ENCODE peak calls at places on chromosome 9, in six cellular contexts. O, T, L, I, V and G are unnamed samples.

GRCh38 chr9:22049411-22049810 is 40.3 kb upstream of the CDKN2B start:
- DNase-seq in O (no peak), L (no peak), T (no peak), V (no peak), I (no peak), G (no peak)

GRCh38 chr9:70257991-70258691 is 637 bp upstream of the SMC5 start:
- DNase-seq in T (no peak), L (peak; percentile 26), I (no peak), V (peak; percentile 30), O (no peak), G (no peak)

GRCh38 chr9:16413509-16414016 is 456.9 kb downstream of the BNC2 start:
- DNase-seq in V (no peak), I (peak; percentile 52), T (no peak), L (peak; percentile 95), O (no peak), G (no peak)

GRCh38 chr9:94623253-94623652 is 16.1 kb downstream of the FBP1 start:
- DNase-seq in O (peak; percentile 68), V (peak; percentile 67), L (peak; percentile 85), T (no peak), I (no peak), G (peak; percentile 86)

GRCh38 chr9:103757062-103757461 is 337.0 kb upstream of the SMC2 start:
- DNase-seq in V (no peak), I (no peak), L (no peak), T (no peak), O (no peak), G (no peak)

GRCh38 chr9:33458444-33458843 is 11.1 kb upstream of the AQP3 start:
- DNase-seq in T (peak; percentile 32), L (peak; percentile 20), O (peak; percentile 44), I (no peak), V (no peak), G (no peak)

GRCh38 chr9:129319076-129319937 is 141.2 kb upstream of the IER5L start:
- DNase-seq in T (no peak), V (no peak), O (no peak), I (no peak), L (no peak), G (no peak)

GRCh38 chr9:109683521-109683920 is 96.5 kb upstream of the PALM2AKAP2 start:
- DNase-seq in I (no peak), O (no peak), V (no peak), L (no peak), T (no peak), G (no peak)

GRCh38 chr9:5958273-5958672 is 57.2 kb downstream of the RANBP6 start:
- DNase-seq in I (no peak), V (no peak), T (peak; percentile 19), L (no peak), O (no peak), G (no peak)

GRCh38 chr9:121721770-121722169 is 70.3 kb downstream of the DAB2IP start:
- DNase-seq in V (no peak), L (no peak), O (no peak), I (no peak), T (no peak), G (no peak)

GRCh38 chr9:127051881-127052595 is 70.4 kb downstream of the ANGPTL2 start:
- DNase-seq in O (no peak), V (no peak), T (no peak), I (no peak), L (no peak), G (no peak)

GRCh38 chr9:73133042-73133651 is 18.5 kb upstream of the ANXA1 start:
- DNase-seq in O (no peak), V (no peak), L (no peak), I (no peak), T (no peak), G (no peak)

GRCh38 chr9:117733465-117733864 is 29.3 kb downstream of the TLR4 start:
- DNase-seq in V (no peak), I (no peak), L (no peak), O (no peak), T (no peak), G (no peak)

GRCh38 chr9:110900451-110900850 is 137.8 kb downstream of the LPAR1 start:
- DNase-seq in I (no peak), O (no peak), T (no peak), V (no peak), L (no peak), G (no peak)

GRCh38 chr9:91820126-91820750 is 129.8 kb downstream of the ROR2 start:
- DNase-seq in O (no peak), V (no peak), T (no peak), I (no peak), L (no peak), G (no peak)

GRCh38 chr9:134712243-134712642 is 70.6 kb downstream of the COL5A1 start:
- DNase-seq in T (no peak), I (no peak), O (no peak), L (no peak), V (no peak), G (no peak)

GRCh38 chr9:97954550-97954989 is 16.6 kb upstream of the HEMGN start:
- DNase-seq in I (peak; percentile 6), L (peak; percentile 52), O (peak; percentile 67), V (peak; percentile 58), T (no peak), G (peak; percentile 51)

GRCh38 chr9:70340572-70340971 is 73.9 kb downstream of the KLF9 start:
- DNase-seq in V (peak; percentile 5), L (peak; percentile 3), I (no peak), O (peak; percentile 7), T (no peak), G (no peak)

GRCh38 chr9:102428305-102428704 is 566.8 kb upstream of the CYLC2 start:
- DNase-seq in L (no peak), O (no peak), V (no peak), T (no peak), I (no peak), G (no peak)

GRCh38 chr9:93676310-93677054 is 100.1 kb downstream of the PHF2 start:
- DNase-seq in T (no peak), O (no peak), V (peak; percentile 10), L (no peak), I (no peak), G (no peak)

GRCh38 chr9:77649109-77649812 is 1.1 kb upstream of the GNA14 start:
- DNase-seq in L (peak; percentile 19), O (no peak), I (peak; percentile 49), T (no peak), V (peak; percentile 35), G (no peak)

GRCh38 chr9:37582548-37583157 is 6.5 kb upstream of the FBXO10 start:
- DNase-seq in L (peak; percentile 40), I (no peak), V (no peak), O (no peak), T (no peak), G (no peak)

GRCh38 chr9:106860731-106861584 is 2.0 kb upstream of the ZNF462 start:
- DNase-seq in I (no peak), V (peak; percentile 65), L (no peak), O (no peak), T (no peak), G (no peak)

GRCh38 chr9:112086627-112087026 is 88.5 kb downstream of the SUSD1 start:
- DNase-seq in V (peak; percentile 42), I (no peak), O (no peak), T (no peak), L (peak; percentile 7), G (no peak)

GRCh38 chr9:100679834-100680233 is 102.0 kb downstream of the CAVIN4 start:
- DNase-seq in L (no peak), V (no peak), T (no peak), I (no peak), O (no peak), G (no peak)

GRCh38 chr9:95494022-95494415 is 22.8 kb downstream of the PTCH1 start:
- DNase-seq in O (no peak), I (no peak), T (no peak), V (peak; percentile 94), L (no peak), G (no peak)

GRCh38 chr9:133677126-133678010 is 41.2 kb downstream of the DBH start:
- DNase-seq in I (no peak), O (no peak), V (no peak), T (no peak), L (no peak), G (no peak)
- TF ChIP-seq GABPA in I (no peak), O (no peak), V (no peak), T (no peak), L (no peak), G (no peak)

GRCh38 chr9:27429436-27429835 is 94.7 kb upstream of the IFNK start:
- DNase-seq in I (no peak), L (no peak), V (no peak), O (no peak), T (no peak), G (no peak)
- TF ChIP-seq GABPA in I (no peak), L (no peak), V (no peak), O (no peak), T (no peak), G (no peak)

GRCh38 chr9:3043369-3043768 is 199.5 kb upstream of the PUM3 start:
- DNase-seq in I (no peak), T (no peak), L (no peak), O (no peak), V (no peak), G (no peak)
- TF ChIP-seq GABPA in I (no peak), T (no peak), L (no peak), O (no peak), V (no peak), G (no peak)

GRCh38 chr9:2618289-2618688 is 3.3 kb upstream of the VLDLR start:
- DNase-seq in L (no peak), T (no peak), I (no peak), V (no peak), O (no peak), G (no peak)

GRCh38 chr9:2623046-2623865 is 1.7 kb downstream of the VLDLR start:
- DNase-seq in T (no peak), L (peak; percentile 33), I (no peak), V (peak; percentile 68), O (no peak), G (no peak)

GRCh38 chr9:2621678-2622360 is at the start of gene VLDLR:
- DNase-seq in O (peak; percentile 58), I (peak; percentile 35), L (no peak), V (peak; percentile 90), T (no peak), G (peak; percentile 81)

GRCh38 chr9:2622361-2623045 is 916 bp downstream of the VLDLR start:
- DNase-seq in L (no peak), T (no peak), V (peak; percentile 66), I (no peak), O (no peak), G (no peak)

DNA sequence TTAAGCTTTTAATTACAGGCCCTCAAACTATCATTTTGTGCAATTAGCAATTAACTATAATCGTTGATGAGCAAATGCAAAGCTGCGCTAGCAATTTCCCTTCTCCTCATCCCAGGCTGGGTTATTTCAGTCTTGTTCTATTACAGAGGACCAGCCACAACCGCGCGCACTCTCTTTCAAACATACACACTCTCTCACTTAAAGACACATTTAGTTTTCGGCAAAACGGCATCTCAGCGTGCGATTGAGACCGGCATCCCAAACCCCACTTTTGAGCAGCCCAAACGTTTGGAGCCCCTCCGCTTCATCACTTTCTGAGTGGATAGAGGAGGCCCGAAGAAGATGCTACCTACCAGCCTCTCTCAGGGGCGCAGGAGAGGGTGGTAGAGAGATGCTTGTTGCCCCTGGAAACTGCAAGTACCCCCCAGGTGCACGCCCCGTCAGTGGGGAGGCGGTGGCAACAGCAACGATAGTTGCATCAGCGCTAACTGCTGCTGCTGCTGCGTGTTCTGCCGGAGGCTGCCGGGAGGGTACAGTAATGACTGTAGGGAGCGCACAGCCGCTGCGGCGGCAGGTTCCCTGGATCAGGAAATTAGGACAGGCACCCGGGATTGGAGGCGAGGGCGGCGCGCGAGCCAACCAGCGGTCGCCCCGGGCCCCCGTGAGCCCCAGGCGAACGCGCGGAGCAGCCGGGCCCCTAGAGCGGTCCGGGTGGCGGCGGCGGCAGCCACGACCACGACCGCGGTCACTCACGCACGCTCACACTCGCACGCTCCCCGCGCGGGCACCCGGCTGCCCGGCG is 510 bp upstream of the VLDLR start:
- DNase-seq in O (no peak), T (no peak), V (peak; percentile 88), L (peak; percentile 36), I (peak; percentile 61), G (peak; percentile 86)
- TF ChIP-seq GABPA in O (no peak), T (no peak), V (no peak), L (no peak), I (no peak), G (no peak)